ENCODE peak calls at places on chromosomes 7 and 10, in five cellular contexts. One of them, this sample, is unnamed.

GRCh38 chr7:103447073-103447960 is 1.3 kb upstream of the SLC26A5 start:
- DNase-seq in psoas muscle: no peak
- DNase-seq in Panc1: peak
- DNase-seq in ascending aorta: no peak
- DNase-seq in upper lobe of right lung: no peak
- DNase-seq in this sample: no peak

GRCh38 chr10:93334901-93335312 is 147.2 kb downstream of the MYOF start:
- DNase-seq in psoas muscle: no peak
- DNase-seq in Panc1: no peak
- DNase-seq in ascending aorta: no peak
- DNase-seq in upper lobe of right lung: no peak
- DNase-seq in this sample: no peak

GRCh38 chr10:114472874-114473248 is 68.6 kb upstream of the AFAP1L2 start:
- DNase-seq in psoas muscle: no peak
- DNase-seq in Panc1: no peak
- DNase-seq in ascending aorta: no peak
- DNase-seq in upper lobe of right lung: no peak
- DNase-seq in this sample: no peak

GRCh38 chr7:44289341-44290249 is 35.8 kb downstream of the CAMK2B start:
- DNase-seq in psoas muscle: no peak
- DNase-seq in Panc1: no peak
- DNase-seq in ascending aorta: peak
- DNase-seq in upper lobe of right lung: peak
- DNase-seq in this sample: no peak

GRCh38 chr10:86366902-86367338 is 325 bp upstream of the GRID1 start:
- DNase-seq in psoas muscle: no peak
- DNase-seq in Panc1: no peak
- DNase-seq in ascending aorta: no peak
- DNase-seq in upper lobe of right lung: no peak
- DNase-seq in this sample: no peak

GRCh38 chr7:5685192-5685591 is 96.3 kb downstream of the RNF216 start:
- DNase-seq in psoas muscle: no peak
- DNase-seq in Panc1: no peak
- DNase-seq in ascending aorta: no peak
- DNase-seq in upper lobe of right lung: no peak
- DNase-seq in this sample: no peak

GRCh38 chr7:141483044-141483443 is 68.2 kb upstream of the AGK start:
- DNase-seq in psoas muscle: no peak
- DNase-seq in Panc1: no peak
- DNase-seq in ascending aorta: no peak
- DNase-seq in upper lobe of right lung: no peak
- DNase-seq in this sample: no peak

GRCh38 chr10:86661161-86662025 is 6.9 kb upstream of the LDB3 start:
- DNase-seq in psoas muscle: peak
- DNase-seq in Panc1: no peak
- DNase-seq in ascending aorta: no peak
- DNase-seq in upper lobe of right lung: peak
- DNase-seq in this sample: peak

GRCh38 chr10:30227481-30227880 is 121.6 kb downstream of the MTPAP start:
- DNase-seq in psoas muscle: no peak
- DNase-seq in Panc1: no peak
- DNase-seq in ascending aorta: no peak
- DNase-seq in upper lobe of right lung: no peak
- DNase-seq in this sample: no peak

GRCh38 chr7:474605-475424 is 44.8 kb downstream of the PDGFA start:
- DNase-seq in psoas muscle: no peak
- DNase-seq in Panc1: no peak
- DNase-seq in ascending aorta: no peak
- DNase-seq in upper lobe of right lung: peak
- DNase-seq in this sample: no peak

GRCh38 chr7:106772655-106773108 is 92.4 kb upstream of the PIK3CG start:
- DNase-seq in psoas muscle: no peak
- DNase-seq in Panc1: no peak
- DNase-seq in ascending aorta: no peak
- DNase-seq in upper lobe of right lung: no peak
- DNase-seq in this sample: no peak

GRCh38 chr10:123455861-123456260 is 210.3 kb upstream of the GPR26 start:
- DNase-seq in psoas muscle: no peak
- DNase-seq in Panc1: no peak
- DNase-seq in ascending aorta: no peak
- DNase-seq in upper lobe of right lung: no peak
- DNase-seq in this sample: no peak

GRCh38 chr10:73591935-73592699 is 975 bp upstream of the USP54 start:
- DNase-seq in psoas muscle: no peak
- DNase-seq in Panc1: peak
- DNase-seq in ascending aorta: peak
- DNase-seq in upper lobe of right lung: peak
- DNase-seq in this sample: peak

GRCh38 chr7:139095194-139095659 is 14.3 kb downstream of the ZC3HAV1 start:
- DNase-seq in psoas muscle: no peak
- DNase-seq in Panc1: no peak
- DNase-seq in ascending aorta: no peak
- DNase-seq in upper lobe of right lung: no peak
- DNase-seq in this sample: peak

GRCh38 chr10:126235091-126235978 is 152.9 kb downstream of the ADAM12 start:
- DNase-seq in psoas muscle: no peak
- DNase-seq in Panc1: no peak
- DNase-seq in ascending aorta: no peak
- DNase-seq in upper lobe of right lung: no peak
- DNase-seq in this sample: no peak

GRCh38 chr10:61990761-61991135 is 89.2 kb downstream of the ARID5B start:
- DNase-seq in psoas muscle: no peak
- DNase-seq in Panc1: no peak
- DNase-seq in ascending aorta: no peak
- DNase-seq in upper lobe of right lung: no peak
- DNase-seq in this sample: no peak

GRCh38 chr10:46299531-46300366 is 13.0 kb downstream of the ANTXRL start:
- DNase-seq in psoas muscle: no peak
- DNase-seq in Panc1: no peak
- DNase-seq in ascending aorta: no peak
- DNase-seq in upper lobe of right lung: no peak
- DNase-seq in this sample: no peak

GRCh38 chr10:35005868-35006267 is 84.3 kb downstream of the CUL2 start:
- DNase-seq in psoas muscle: no peak
- DNase-seq in Panc1: peak
- DNase-seq in ascending aorta: no peak
- DNase-seq in upper lobe of right lung: no peak
- DNase-seq in this sample: no peak

GRCh38 chr7:16067695-16068094 is 353.6 kb downstream of the CRPPA start:
- DNase-seq in psoas muscle: no peak
- DNase-seq in Panc1: no peak
- DNase-seq in ascending aorta: no peak
- DNase-seq in upper lobe of right lung: no peak
- DNase-seq in this sample: no peak

GRCh38 chr10:120041807-120042545 is 149.4 kb downstream of the SEC23IP start:
- DNase-seq in psoas muscle: no peak
- DNase-seq in Panc1: no peak
- DNase-seq in ascending aorta: no peak
- DNase-seq in upper lobe of right lung: no peak
- DNase-seq in this sample: no peak

GRCh38 chr7:264541-265191 is 25.3 kb upstream of the FOXL3 start:
- DNase-seq in psoas muscle: peak
- DNase-seq in Panc1: no peak
- DNase-seq in ascending aorta: no peak
- DNase-seq in upper lobe of right lung: no peak
- DNase-seq in this sample: no peak

GRCh38 chr7:118045629-118046028 is 138.3 kb upstream of the LSM8 start:
- DNase-seq in psoas muscle: no peak
- DNase-seq in Panc1: no peak
- DNase-seq in ascending aorta: no peak
- DNase-seq in upper lobe of right lung: no peak
- DNase-seq in this sample: no peak

GRCh38 chr10:1625731-1626130 is 111.6 kb downstream of the ADARB2 start:
- DNase-seq in psoas muscle: no peak
- DNase-seq in Panc1: no peak
- DNase-seq in ascending aorta: no peak
- DNase-seq in upper lobe of right lung: no peak
- DNase-seq in this sample: peak

GRCh38 chr7:148914208-148914777 is 30.2 kb upstream of the EZH2 start:
- DNase-seq in psoas muscle: no peak
- DNase-seq in Panc1: peak
- DNase-seq in ascending aorta: no peak
- DNase-seq in upper lobe of right lung: no peak
- DNase-seq in this sample: no peak

GRCh38 chr7:144027974-144028373 is 20.8 kb upstream of the OR2A5 start:
- DNase-seq in psoas muscle: no peak
- DNase-seq in Panc1: no peak
- DNase-seq in ascending aorta: no peak
- DNase-seq in upper lobe of right lung: no peak
- DNase-seq in this sample: no peak

GRCh38 chr10:30422981-30423654 is 10.9 kb upstream of the MAP3K8 start:
- DNase-seq in psoas muscle: peak
- DNase-seq in Panc1: no peak
- DNase-seq in ascending aorta: no peak
- DNase-seq in upper lobe of right lung: peak
- DNase-seq in this sample: peak

GRCh38 chr10:124683816-124684215 is 60.4 kb downstream of the FAM53B start:
- DNase-seq in psoas muscle: peak
- DNase-seq in Panc1: no peak
- DNase-seq in ascending aorta: no peak
- DNase-seq in upper lobe of right lung: no peak
- DNase-seq in this sample: no peak

GRCh38 chr7:30521532-30521931 is 16.9 kb upstream of the GGCT start:
- DNase-seq in psoas muscle: peak
- DNase-seq in Panc1: no peak
- DNase-seq in ascending aorta: no peak
- DNase-seq in upper lobe of right lung: no peak
- DNase-seq in this sample: peak

GRCh38 chr10:109456566-109457361 is 466.5 kb downstream of the XPNPEP1 start:
- DNase-seq in psoas muscle: no peak
- DNase-seq in Panc1: no peak
- DNase-seq in ascending aorta: no peak
- DNase-seq in upper lobe of right lung: no peak
- DNase-seq in this sample: no peak

GRCh38 chr7:148700693-148701092 is 2.0 kb downstream of the CUL1 start:
- DNase-seq in psoas muscle: no peak
- DNase-seq in Panc1: no peak
- DNase-seq in ascending aorta: no peak
- DNase-seq in upper lobe of right lung: no peak
- DNase-seq in this sample: no peak

GRCh38 chr7:84507529-84507928 is 312.9 kb upstream of the SEMA3A start:
- DNase-seq in psoas muscle: no peak
- DNase-seq in Panc1: no peak
- DNase-seq in ascending aorta: no peak
- DNase-seq in upper lobe of right lung: no peak
- DNase-seq in this sample: no peak

GRCh38 chr7:29100857-29101256 is 45.5 kb downstream of the CPVL start:
- DNase-seq in psoas muscle: no peak
- DNase-seq in Panc1: no peak
- DNase-seq in ascending aorta: no peak
- DNase-seq in upper lobe of right lung: no peak
- DNase-seq in this sample: no peak

GRCh38 chr7:80467069-80467468 is 44.8 kb downstream of the GNAT3 start:
- DNase-seq in psoas muscle: no peak
- DNase-seq in Panc1: no peak
- DNase-seq in ascending aorta: no peak
- DNase-seq in upper lobe of right lung: no peak
- DNase-seq in this sample: no peak

GRCh38 chr7:1845536-1846311 is 175.6 kb downstream of the ELFN1 start:
- DNase-seq in psoas muscle: no peak
- DNase-seq in Panc1: no peak
- DNase-seq in ascending aorta: no peak
- DNase-seq in upper lobe of right lung: peak
- DNase-seq in this sample: no peak

GRCh38 chr10:3932597-3933380 is 147.8 kb upstream of the KLF6 start:
- DNase-seq in psoas muscle: no peak
- DNase-seq in Panc1: no peak
- DNase-seq in ascending aorta: no peak
- DNase-seq in upper lobe of right lung: no peak
- DNase-seq in this sample: peak

GRCh38 chr10:3931901-3932300 is 146.9 kb upstream of the KLF6 start:
- DNase-seq in psoas muscle: no peak
- DNase-seq in Panc1: no peak
- DNase-seq in ascending aorta: no peak
- DNase-seq in upper lobe of right lung: peak
- DNase-seq in this sample: no peak

GRCh38 chr10:3935141-3935540 is 150.1 kb upstream of the KLF6 start:
- DNase-seq in psoas muscle: peak
- DNase-seq in Panc1: no peak
- DNase-seq in ascending aorta: peak
- DNase-seq in upper lobe of right lung: no peak
- DNase-seq in this sample: peak

GRCh38 chr10:3935933-3936359 is 150.9 kb upstream of the KLF6 start:
- DNase-seq in psoas muscle: no peak
- DNase-seq in Panc1: no peak
- DNase-seq in ascending aorta: no peak
- DNase-seq in upper lobe of right lung: no peak
- DNase-seq in this sample: no peak

GRCh38 chr10:3933733-3934132 is 148.7 kb upstream of the KLF6 start:
- DNase-seq in psoas muscle: no peak
- DNase-seq in Panc1: no peak
- DNase-seq in ascending aorta: no peak
- DNase-seq in upper lobe of right lung: no peak
- DNase-seq in this sample: no peak
- TF ChIP-seq CTCF in psoas muscle: no peak
- TF ChIP-seq CTCF in Panc1: no peak
- TF ChIP-seq CTCF in ascending aorta: no peak
- TF ChIP-seq CTCF in upper lobe of right lung: no peak
- TF ChIP-seq CTCF in this sample: no peak

GRCh38 chr10:60611291-60611747 is 167.0 kb upstream of the CDK1 start:
- DNase-seq in psoas muscle: no peak
- DNase-seq in Panc1: peak
- DNase-seq in ascending aorta: no peak
- DNase-seq in upper lobe of right lung: no peak
- DNase-seq in this sample: no peak
- TF ChIP-seq CTCF in psoas muscle: no peak
- TF ChIP-seq CTCF in Panc1: no peak
- TF ChIP-seq CTCF in ascending aorta: no peak
- TF ChIP-seq CTCF in upper lobe of right lung: no peak
- TF ChIP-seq CTCF in this sample: no peak

GRCh38 chr10:113283189-113283588 is 269.7 kb upstream of the HABP2 start:
- DNase-seq in psoas muscle: no peak
- DNase-seq in Panc1: no peak
- DNase-seq in ascending aorta: no peak
- DNase-seq in upper lobe of right lung: no peak
- DNase-seq in this sample: no peak
- TF ChIP-seq CTCF in psoas muscle: no peak
- TF ChIP-seq CTCF in Panc1: no peak
- TF ChIP-seq CTCF in ascending aorta: no peak
- TF ChIP-seq CTCF in upper lobe of right lung: peak
- TF ChIP-seq CTCF in this sample: no peak

GRCh38 chr7:26233902-26234511 is 32.5 kb downstream of the CBX3 start:
- DNase-seq in psoas muscle: no peak
- DNase-seq in Panc1: no peak
- DNase-seq in ascending aorta: no peak
- DNase-seq in upper lobe of right lung: no peak
- DNase-seq in this sample: no peak
- TF ChIP-seq CTCF in psoas muscle: no peak
- TF ChIP-seq CTCF in Panc1: no peak
- TF ChIP-seq CTCF in ascending aorta: no peak
- TF ChIP-seq CTCF in upper lobe of right lung: no peak
- TF ChIP-seq CTCF in this sample: no peak

This sample was measured in lower leg skin.